ENCODE peak calls at places on chromosomes 3 and 15, in eight cellular contexts. D is GM23248, R is lower lobe of right lung, L is K562, F is right cardiac atrium, J is fibroblast of lung, T is aorta, V is A549. C is an unnamed sample.

GRCh38 chr3:101120039-101120438 is 126.8 kb upstream of the ABI3BP start:
- DNase-seq in R (no peak), L (no peak), V (no peak), T (no peak), D (no peak), J (no peak), F (no peak), C (no peak)

GRCh38 chr3:172201136-172201989 is 162.0 kb downstream of the FNDC3B start:
- DNase-seq in V (peak; percentile 46), J (peak; percentile 98), D (peak; percentile 98), F (peak; percentile 90), R (peak; percentile 73), T (peak; percentile 90), L (peak; percentile 39), C (no peak)

GRCh38 chr3:142315083-142315482 is 89.7 kb upstream of the GK5 start:
- DNase-seq in L (no peak), R (no peak), F (no peak), J (peak; percentile 78), V (peak; percentile 63), T (no peak), D (peak; percentile 69), C (no peak)

GRCh38 chr3:174532776-174533175 is 326.4 kb upstream of the NAALADL2 start:
- DNase-seq in F (no peak), T (no peak), L (no peak), J (no peak), R (no peak), D (no peak), V (no peak), C (no peak)

GRCh38 chr15:100189319-100189718 is 152.5 kb downstream of the ADAMTS17 start:
- DNase-seq in R (no peak), V (no peak), T (no peak), F (no peak), J (no peak), L (no peak), D (no peak), C (no peak)

GRCh38 chr3:71398157-71398836 is 185.2 kb downstream of the FOXP1 start:
- DNase-seq in F (no peak), V (no peak), D (no peak), J (peak; percentile 32), T (no peak), R (no peak), L (no peak), C (no peak)

GRCh38 chr3:167870743-167871142 is 135.2 kb downstream of the SERPINI1 start:
- DNase-seq in L (no peak), J (no peak), D (no peak), V (no peak), F (no peak), R (no peak), T (no peak), C (no peak)

GRCh38 chr3:159200176-159200575 is 398.3 kb downstream of the MFSD1 start:
- DNase-seq in J (peak; percentile 97), L (no peak), R (no peak), T (no peak), F (no peak), D (peak; percentile 87), V (no peak), C (peak; percentile 1)

GRCh38 chr3:50126287-50127211 is 28.6 kb upstream of the SEMA3F start:
- DNase-seq in T (peak; percentile 71), R (peak; percentile 39), V (peak; percentile 28), J (peak; percentile 42), D (peak; percentile 47), L (peak; percentile 30), F (no peak), C (peak; percentile 43)

GRCh38 chr3:159987291-159987711 is 1.3 kb upstream of the IL12A start:
- DNase-seq in F (no peak), T (no peak), R (no peak), V (peak; percentile 25), D (peak; percentile 86), L (no peak), J (peak; percentile 62), C (peak; percentile 55)

GRCh38 chr15:57312006-57312322 is 64.3 kb upstream of the CGNL1 start:
- DNase-seq in L (no peak), F (no peak), T (no peak), D (no peak), R (no peak), V (no peak), J (no peak), C (no peak)

GRCh38 chr15:67109141-67110034 is 44.0 kb downstream of the SMAD3 start:
- DNase-seq in F (peak; percentile 87), L (no peak), J (peak; percentile 99), V (peak; percentile 98), D (peak; percentile 92), R (peak; percentile 54), T (peak; percentile 91), C (peak; percentile 40)

GRCh38 chr3:52532838-52533622 is 627 bp downstream of the NT5DC2 start:
- DNase-seq in T (peak; percentile 84), R (no peak), J (peak; percentile 15), V (no peak), D (peak; percentile 54), L (peak; percentile 61), F (peak; percentile 63), C (peak; percentile 45)

GRCh38 chr3:23968467-23969184 is 23.5 kb downstream of the NR1D2 start:
- DNase-seq in L (no peak), J (peak; percentile 23), V (peak; percentile 60), T (no peak), R (no peak), F (no peak), D (peak; percentile 75), C (no peak)

GRCh38 chr3:126646662-126647061 is 8.3 kb downstream of the TXNRD3 start:
- DNase-seq in F (no peak), J (peak; percentile 82), V (no peak), T (no peak), L (no peak), D (no peak), R (no peak), C (no peak)

GRCh38 chr3:173977747-173978146 is 580.2 kb downstream of the NLGN1 start:
- DNase-seq in D (peak; percentile 89), F (no peak), J (peak; percentile 83), T (no peak), L (no peak), R (no peak), V (no peak), C (no peak)

GRCh38 chr3:46867550-46867898 is 4.3 kb upstream of the MYL3 start:
- DNase-seq in V (no peak), T (peak; percentile 94), R (peak; percentile 79), J (peak; percentile 8), F (peak; percentile 91), L (no peak), D (peak; percentile 63), C (no peak)

GRCh38 chr15:70036585-70037343 is 61.0 kb downstream of the TLE3 start:
- DNase-seq in J (no peak), V (no peak), R (peak; percentile 17), F (no peak), D (no peak), L (no peak), T (no peak), C (no peak)
- H3K27ac ChIP-seq in J (no peak overlapping the region), V (no peak overlapping the region), R (no peak overlapping the region), F (no peak overlapping the region), D (no peak overlapping the region), L (no peak overlapping the region), T (no peak overlapping the region), C (no peak overlapping the region)

DNA sequence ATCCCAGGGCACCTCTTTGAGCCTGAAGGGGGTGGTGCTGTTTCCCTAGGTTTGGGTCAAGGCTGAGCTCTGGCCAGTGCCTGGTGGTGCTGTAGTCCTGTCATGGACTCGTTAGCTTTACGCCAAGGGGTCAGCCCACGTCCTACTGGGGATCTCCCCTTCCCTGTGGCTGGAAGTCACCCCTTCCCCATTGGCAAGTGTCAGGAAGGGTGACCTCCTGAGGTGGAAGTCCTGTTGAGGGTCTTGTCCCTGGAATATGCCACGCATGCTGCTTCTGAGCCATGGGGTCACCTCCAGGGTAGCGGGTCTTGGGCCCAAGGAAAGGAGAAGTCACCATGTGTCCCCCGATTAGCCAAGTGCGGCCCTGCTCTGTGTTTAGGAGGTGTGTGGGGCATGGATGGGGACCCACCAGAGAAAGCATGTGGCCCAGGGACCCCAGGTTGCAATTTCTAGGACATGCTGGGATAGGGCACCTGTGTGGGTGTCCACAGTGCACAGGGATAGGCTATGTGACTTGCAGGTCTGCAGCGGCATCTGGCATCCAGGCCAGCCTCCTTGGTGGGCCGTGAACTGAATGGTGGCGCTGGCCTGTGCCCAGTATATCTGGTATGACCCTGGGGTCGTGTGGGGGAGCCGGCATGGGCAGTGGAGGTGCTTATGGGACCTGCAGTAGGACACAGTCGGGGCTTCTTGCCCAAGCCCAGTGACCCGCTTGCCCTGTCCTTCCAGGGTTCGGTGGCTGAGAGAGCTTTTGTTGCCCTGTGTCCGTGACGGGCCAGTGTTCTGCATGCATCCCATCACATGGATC is 226.7 kb downstream of the SNRPN start:
- DNase-seq in V (no peak), F (peak; percentile 4), D (no peak), T (peak; percentile 55), R (peak; percentile 34), J (no peak), L (no peak), C (no peak)
- H3K9me3 ChIP-seq in V (no peaks in the 10 kb centered on the region), F (no peaks in the 10 kb centered on the region), D (no peaks in the 10 kb centered on the region), T (no peaks in the 10 kb centered on the region), R (peaks cover 11% of the 10 kb centered on the region), J (no peaks in the 10 kb centered on the region), L (no peaks in the 10 kb centered on the region), C (no peaks in the 10 kb centered on the region)

DNA sequence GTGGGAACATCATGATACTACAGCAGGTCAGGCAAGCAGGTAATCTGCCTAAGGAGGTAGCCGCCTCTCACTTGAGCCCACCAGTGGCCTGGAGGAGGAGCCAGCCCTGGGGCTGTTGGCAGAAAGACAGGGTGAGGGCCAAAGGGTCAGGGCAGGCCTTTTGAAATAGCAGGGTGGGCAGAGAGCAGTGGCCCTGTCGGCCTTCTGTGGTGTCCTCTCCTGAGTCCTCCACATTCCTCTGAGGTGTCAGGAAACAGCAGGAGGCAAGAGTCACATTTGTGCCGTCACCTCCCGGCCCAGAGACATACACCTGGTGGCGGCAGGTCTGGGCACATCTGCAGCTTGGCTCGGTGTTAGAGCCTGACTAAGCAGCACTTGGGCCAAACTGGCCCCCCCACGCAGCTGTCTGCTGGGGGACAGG is 3.9 kb upstream of the BNC1 start:
- DNase-seq in D (peak; percentile 20), J (no peak), T (no peak), V (no peak), R (no peak), L (no peak), F (no peak), C (no peak)
- H3K27ac ChIP-seq in D (peak overlapping the region; percentile 84), J (peak overlapping the region; percentile 70), T (no peak overlapping the region), V (peak overlapping the region; percentile 11), R (no peak overlapping the region), L (no peak overlapping the region), F (no peak overlapping the region), C (no peak overlapping the region)

DNA sequence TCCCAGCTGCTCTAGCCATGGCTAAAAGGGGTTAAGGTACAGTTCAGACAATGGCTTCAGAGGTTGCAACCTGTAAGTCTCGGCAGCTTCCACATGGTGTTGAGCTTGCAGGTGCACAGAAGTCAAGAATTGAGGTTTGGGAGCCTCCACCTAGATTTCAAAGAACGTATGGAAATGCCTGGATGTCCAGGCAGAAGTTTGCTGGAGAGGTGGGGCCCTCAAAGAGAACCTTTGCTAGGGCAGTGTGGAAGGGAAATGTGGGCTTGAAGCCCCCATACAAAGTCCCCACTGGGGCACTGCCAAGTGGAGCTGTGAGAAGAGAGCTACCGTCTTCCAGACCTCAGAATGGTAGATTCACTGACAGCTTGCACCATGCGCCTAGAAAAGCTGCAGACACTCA is 73.7 kb downstream of the STT3B start:
- DNase-seq in L (no peak), D (no peak), T (no peak), V (peak; percentile 17), J (no peak), F (no peak), R (no peak), C (peak; percentile 2)
- H3K9me3 ChIP-seq in L (peaks cover 9% of the 10 kb centered on the region), D (no peaks in the 10 kb centered on the region), T (peaks cover 6% of the 10 kb centered on the region), V (peaks cover 17% of the 10 kb centered on the region), J (no peaks in the 10 kb centered on the region), F (peaks cover 2% of the 10 kb centered on the region), R (peaks cover 9% of the 10 kb centered on the region), C (no peaks in the 10 kb centered on the region)

GRCh38 chr3:158106773-158107461 is 697 bp upstream of the SHOX2 start:
- DNase-seq in T (no peak), J (no peak), R (no peak), F (no peak), D (peak; percentile 52), L (no peak), V (peak; percentile 44), C (peak; percentile 19)
- H3K27ac ChIP-seq in T (no peak overlapping the region), J (no peak overlapping the region), R (no peak overlapping the region), F (peak overlapping the region; percentile 13), D (no peak overlapping the region), L (no peak overlapping the region), V (no peak overlapping the region), C (no peak overlapping the region)